ENCODE peak calls at places on chromosome 11, in four cellular contexts. P is K562, H is GM12878, R is HepG2. M is an unnamed sample.

GRCh38 chr11:94120946-94121345 is 7.7 kb upstream of the PANX1 start:
- DNase-seq in P (no peak), H (no peak), R (no peak), M (no peak)

GRCh38 chr11:78277314-78277994 is 88.7 kb downstream of the USP35 start:
- DNase-seq in R (peak), P (no peak), H (no peak), M (no peak)

GRCh38 chr11:57653162-57653561 is 3.5 kb upstream of the YPEL4 start:
- DNase-seq in H (no peak), R (no peak), P (no peak), M (no peak)

GRCh38 chr11:123083623-123084029 is 21.7 kb upstream of the HSPA8 start:
- DNase-seq in P (peak), H (no peak), R (peak), M (peak)

GRCh38 chr11:108289699-108290098 is 66.8 kb downstream of the ATM start:
- DNase-seq in R (no peak), P (no peak), H (no peak), M (no peak)

GRCh38 chr11:38315151-38315550 is 1717.1 kb upstream of the RAG2 start:
- DNase-seq in H (no peak), P (no peak), R (no peak), M (no peak)

GRCh38 chr11:17596310-17596669 is 49.2 kb downstream of the OTOG start:
- DNase-seq in P (no peak), R (no peak), H (no peak), M (no peak)

GRCh38 chr11:91078221-91078620 is 855.4 kb upstream of the CHORDC1 start:
- DNase-seq in R (no peak), H (no peak), P (no peak), M (no peak)

DNA sequence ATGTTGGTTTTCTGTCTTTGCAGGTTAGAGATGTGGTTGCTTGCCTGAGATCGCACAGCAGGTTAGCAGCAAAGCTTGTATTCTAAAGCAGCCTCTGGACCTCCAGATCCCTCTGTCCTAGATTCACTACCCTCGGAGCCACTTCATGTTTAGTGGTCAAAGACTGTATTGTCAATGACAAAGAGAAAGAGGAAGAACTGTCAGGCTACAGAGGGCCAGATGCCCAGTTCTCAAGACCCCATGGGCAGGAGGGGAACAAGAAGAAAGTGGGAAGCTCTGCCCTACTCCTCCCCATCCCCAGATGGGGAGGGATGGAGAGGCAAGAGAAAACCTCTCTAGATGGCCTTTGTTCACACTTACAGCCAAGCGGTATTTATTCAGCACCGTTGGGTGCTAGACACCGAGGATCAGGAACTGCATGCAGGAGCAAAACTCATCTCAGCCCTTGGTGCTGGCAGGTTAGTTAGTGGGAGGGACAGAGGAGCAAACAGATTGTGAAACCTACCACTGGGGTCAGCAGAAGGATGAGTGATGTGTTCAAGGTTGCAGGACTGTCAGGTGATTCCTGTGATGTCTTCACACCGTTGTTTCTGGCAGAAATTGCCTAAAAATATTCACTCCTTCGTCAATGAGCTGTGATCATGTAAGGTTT is 38.3 kb upstream of the PTPRJ start:
- DNase-seq in H (no peak), P (peak), R (peak), M (no peak)
- TF ChIP-seq TARDBP in H (no peak), P (no peak), R (no peak), M (no peak)

DNA sequence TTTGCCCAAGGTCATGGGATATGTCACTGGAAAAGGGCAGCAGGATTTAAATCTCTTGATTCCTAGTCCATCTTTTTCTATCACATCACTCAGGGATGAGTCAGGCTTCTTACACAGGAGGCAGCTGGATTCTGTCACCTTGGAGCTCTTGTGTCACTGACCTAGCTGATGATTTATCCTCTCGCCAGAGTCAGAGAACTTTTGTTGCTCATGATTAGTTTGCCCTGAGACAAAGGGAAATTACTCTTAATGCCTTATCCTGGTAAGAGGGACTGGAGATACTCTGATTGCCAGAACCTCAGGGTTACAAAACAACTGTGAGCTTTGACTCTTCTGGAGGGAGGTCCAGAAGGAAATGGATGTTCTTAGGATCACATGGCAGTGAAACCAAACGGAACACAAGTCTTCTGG is 10.1 kb downstream of the COA4 start:
- DNase-seq in P (no peak), R (peak), H (no peak), M (no peak)
- TF ChIP-seq FOXM1 in P (no peak), R (no peak), H (no peak), M (no peak)

GRCh38 chr11:133230446-133230845 is 301.9 kb downstream of the OPCML start:
- DNase-seq in R (no peak), H (no peak), P (no peak), M (no peak)

GRCh38 chr11:133238455-133238854 is 293.8 kb downstream of the OPCML start:
- DNase-seq in R (no peak), P (no peak), H (no peak), M (no peak)

GRCh38 chr11:133239530-133239929 is 292.8 kb downstream of the OPCML start:
- DNase-seq in P (no peak), R (no peak), H (no peak), M (no peak)

GRCh38 chr11:133234883-133235282 is 297.4 kb downstream of the OPCML start:
- DNase-seq in R (no peak), P (no peak), H (no peak), M (no peak)
- TF ChIP-seq BHLHE40 in R (no peak), P (no peak), H (no peak), M (no peak)

GRCh38 chr11:92253945-92254344 is 29.3 kb downstream of the FAT3 start:
- DNase-seq in P (no peak), R (no peak), H (no peak), M (peak)

GRCh38 chr11:92257536-92257935 is 32.9 kb downstream of the FAT3 start:
- DNase-seq in R (no peak), H (no peak), P (no peak), M (no peak)

GRCh38 chr11:92246637-92247036 is 22.0 kb downstream of the FAT3 start:
- DNase-seq in P (no peak), H (no peak), R (no peak), M (no peak)

GRCh38 chr11:92249156-92249753 is 24.6 kb downstream of the FAT3 start:
- DNase-seq in P (no peak), H (no peak), R (no peak), M (no peak)

DNA sequence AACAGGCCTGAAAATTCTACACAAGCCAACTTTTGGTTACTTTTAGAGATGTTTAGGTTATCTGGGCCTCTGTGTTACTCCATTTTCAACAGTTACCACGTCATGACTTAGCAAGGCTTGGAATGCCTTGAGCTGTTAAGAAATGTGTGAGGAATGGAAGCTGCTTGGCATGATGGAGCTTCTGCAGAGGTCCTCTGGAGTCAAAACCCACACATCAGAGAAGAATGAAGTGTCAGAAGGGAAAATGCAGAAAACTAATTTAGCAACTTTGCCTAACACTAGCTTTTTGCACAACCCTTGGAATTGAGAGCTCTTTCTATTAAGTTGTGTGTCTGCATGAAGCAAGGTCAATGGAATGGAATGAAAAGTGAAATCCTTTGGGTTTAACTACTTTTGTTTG is 27.4 kb downstream of the FAT3 start:
- DNase-seq in H (no peak), P (no peak), R (no peak), M (no peak)
- TF ChIP-seq TARDBP in H (no peak), P (no peak), R (no peak), M (no peak)

DNA sequence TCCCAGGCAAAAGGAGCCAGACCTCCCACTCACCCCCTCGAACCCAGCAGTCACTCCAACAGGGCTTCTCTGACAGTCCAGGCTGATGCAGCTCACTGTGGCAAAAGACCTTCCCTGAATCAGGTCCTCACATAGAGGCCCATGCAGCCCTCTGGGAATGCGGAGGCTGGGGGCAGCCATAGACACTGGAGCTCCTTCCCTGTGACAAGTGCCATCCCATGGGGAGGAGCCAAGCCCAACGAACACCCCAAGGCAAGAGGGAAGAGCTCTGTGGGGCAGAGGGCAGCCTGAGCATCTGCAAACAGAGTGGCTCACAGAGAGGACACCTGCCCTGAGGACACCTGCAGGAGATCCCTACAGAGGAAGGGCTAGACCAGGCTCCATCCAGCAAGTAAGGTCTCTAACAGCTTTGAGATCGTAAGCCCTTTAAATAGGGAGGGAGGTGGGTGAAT is at the start of gene LINC01488:
- DNase-seq in R (no peak), P (no peak), H (no peak), M (no peak)
- TF ChIP-seq FOXM1 in R (no peak), P (no peak), H (no peak), M (no peak)

GRCh38 chr11:124863137-124863825 is 2.0 kb upstream of the ROBO3 start:
- DNase-seq in P (no peak), H (no peak), R (peak), M (no peak)
- TF ChIP-seq BHLHE40 in P (no peak), H (no peak), R (peak), M (no peak)

GRCh38 chr11:103862827-103863213 is 173.6 kb upstream of the DDI1 start:
- DNase-seq in R (no peak), H (no peak), P (no peak), M (no peak)
- TF ChIP-seq TARDBP in R (no peak), H (no peak), P (no peak), M (no peak)

GRCh38 chr11:62732830-62733229 is 4.5 kb downstream of the TTC9C start:
- DNase-seq in P (no peak), R (peak), H (no peak), M (no peak)
- TF ChIP-seq FOXM1 in P (no peak), R (no peak), H (no peak), M (no peak)

GRCh38 chr11:29093416-29093815 is 923.4 kb downstream of the KCNA4 start:
- DNase-seq in H (no peak), R (peak), P (no peak), M (no peak)
- TF ChIP-seq BHLHE40 in H (no peak), R (no peak), P (no peak), M (no peak)

DNA sequence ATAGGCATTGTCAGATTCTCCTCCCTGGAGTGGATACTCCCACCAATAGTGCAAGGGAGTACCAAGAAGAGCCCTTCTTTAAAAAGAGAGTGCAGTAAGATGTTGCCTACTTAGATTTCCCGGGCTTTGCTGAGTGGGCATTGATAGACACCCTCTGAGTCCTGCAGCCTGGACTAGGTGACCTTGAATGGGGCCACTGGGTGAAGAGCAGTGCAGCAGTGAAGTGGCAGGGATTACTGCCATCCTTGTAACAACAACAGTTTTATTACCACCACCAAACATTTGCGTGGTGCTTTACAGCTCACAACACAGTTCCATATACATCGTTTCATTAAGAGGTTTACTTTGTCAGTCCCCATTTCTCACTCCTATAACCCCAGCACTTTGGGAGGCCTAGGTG is 59.4 kb downstream of the MICAL2 start:
- DNase-seq in R (no peak), P (no peak), H (no peak), M (no peak)
- TF ChIP-seq TARDBP in R (no peak), P (no peak), H (no peak), M (no peak)